ENCODE peak calls at places on chromosome 3, in five cellular contexts. O is stimulated activated CD4-positive, alpha-beta T cell treated with anti-CD3 and anti-CD28 coated beads, Interleukin-15, amount 100 ng/mL, for 1 hour; Q is progenitor cell of endocrine pancreas; A is CD8-positive, alpha-beta memory T cell; S is NCI-H2029. E is an unnamed sample.

GRCh38 chr3:66378256-66378655 is 122.6 kb downstream of the LRIG1 start:
- DNase-seq in O (peak; percentile 22), Q (no peak), A (peak; percentile 27), S (no peak), E (no peak)

GRCh38 chr3:126557415-126557745 is 1.4 kb downstream of the C3orf22 start:
- DNase-seq in O (no peak), Q (peak; percentile 5), A (no peak), S (no peak), E (no peak)

GRCh38 chr3:160641675-160642330 is 35.2 kb upstream of the ARL14 start:
- DNase-seq in O (no peak), Q (no peak), A (no peak), S (no peak), E (no peak)

GRCh38 chr3:72488736-72489030 is 359.6 kb downstream of the SHQ1 start:
- DNase-seq in O (no peak), Q (no peak), A (no peak), S (no peak), E (no peak)

GRCh38 chr3:156631323-156631722 is 43.1 kb upstream of the TIPARP start:
- DNase-seq in O (no peak), Q (no peak), A (no peak), S (peak; percentile 46), E (no peak)

GRCh38 chr3:68271145-68271544 is 616.7 kb upstream of the SUCLG2 start:
- DNase-seq in O (no peak), Q (no peak), A (no peak), S (no peak), E (no peak)

GRCh38 chr3:158058775-158059174 is 47.4 kb downstream of the SHOX2 start:
- DNase-seq in O (no peak), Q (no peak), A (no peak), S (no peak), E (no peak)

GRCh38 chr3:39651993-39652739 is 157.2 kb upstream of the MYRIP start:
- DNase-seq in O (no peak), Q (no peak), A (no peak), S (no peak), E (no peak)

GRCh38 chr3:25354071-25354470 is 74.0 kb upstream of the RARB start:
- DNase-seq in O (no peak), Q (no peak), A (no peak), S (no peak), E (no peak)

GRCh38 chr3:112667599-112667998 is 26.7 kb upstream of the CCDC80 start:
- DNase-seq in O (no peak), Q (no peak), A (no peak), S (no peak), E (no peak)

GRCh38 chr3:183202004-183202722 is 39.6 kb upstream of the LAMP3 start:
- DNase-seq in O (no peak), Q (no peak), A (no peak), S (peak; percentile 6), E (no peak)

GRCh38 chr3:54706783-54707182 is 221.1 kb downstream of the LRTM1 start:
- DNase-seq in O (no peak), Q (no peak), A (no peak), S (no peak), E (no peak)

GRCh38 chr3:184240384-184241140 is 8.2 kb downstream of the ALG3 start:
- DNase-seq in O (no peak), Q (no peak), A (no peak), S (no peak), E (no peak)

GRCh38 chr3:179244874-179245273 is 6.0 kb downstream of the KCNMB3 start:
- DNase-seq in O (no peak), Q (no peak), A (no peak), S (no peak), E (no peak)

GRCh38 chr3:111152506-111152905 is 80.9 kb downstream of the NECTIN3 start:
- DNase-seq in O (no peak), Q (no peak), A (no peak), S (no peak), E (no peak)

GRCh38 chr3:195714380-195715011 is 6.3 kb upstream of the MUC20 start:
- DNase-seq in O (no peak), Q (no peak), A (no peak), S (no peak), E (no peak)

GRCh38 chr3:190585771-190586630 is 72.1 kb downstream of the IL1RAP start:
- DNase-seq in O (peak; percentile 4), Q (no peak), A (no peak), S (no peak), E (no peak)

GRCh38 chr3:129829640-129830039 is 63.9 kb downstream of the TMCC1 start:
- DNase-seq in O (no peak), Q (no peak), A (no peak), S (peak; percentile 2), E (no peak)

GRCh38 chr3:45124379-45124778 is 21.8 kb downstream of the CDCP1 start:
- DNase-seq in O (no peak), Q (no peak), A (no peak), S (no peak), E (no peak)

E was measured in cortex of kidney.